ENCODE peak calls at places on chromosomes 3 and 15, in four cellular contexts. B is dorsolateral prefrontal cortex, M is GM12865, D is choroid plexus epithelial cell. K is an unnamed sample.

GRCh38 chr3:34881026-34881425 is 758.3 kb upstream of the ARPP21 start:
- DNase-seq in M (no peak), D (no peak), B (no peak), K (no peak)

GRCh38 chr3:129087138-129087702 is 26.6 kb downstream of the GP9 start:
- DNase-seq in M (no peak), B (no peak), D (peak; percentile 50), K (no peak)

GRCh38 chr3:171398343-171398742 is 61.9 kb downstream of the TNIK start:
- DNase-seq in D (no peak), B (no peak), M (no peak), K (no peak)

GRCh38 chr3:115321396-115321795 is 174.3 kb upstream of the ZBTB20 start:
- DNase-seq in B (no peak), D (peak; percentile 49), M (peak; percentile 10), K (no peak)

GRCh38 chr3:89000886-89001285 is 106.5 kb upstream of the EPHA3 start:
- DNase-seq in D (peak; percentile 85), B (no peak), M (no peak), K (no peak)

GRCh38 chr3:105647047-105647446 is 221.8 kb downstream of the CBLB start:
- DNase-seq in D (peak; percentile 93), B (no peak), M (no peak), K (no peak)

GRCh38 chr3:48614044-48614443 is 4.6 kb upstream of the UQCRC1 start:
- DNase-seq in B (no peak), D (peak; percentile 84), M (no peak), K (no peak)

GRCh38 chr3:48047841-48048456 is 31.7 kb upstream of the MAP4 start:
- DNase-seq in D (peak; percentile 65), M (no peak), B (no peak), K (no peak)

GRCh38 chr3:126746395-126747177 is 42.5 kb downstream of the CHCHD6 start:
- DNase-seq in D (peak; percentile 76), B (no peak), M (no peak), K (peak; percentile 74)

GRCh38 chr3:23993556-23994246 is 48.6 kb downstream of the NR1D2 start:
- DNase-seq in M (no peak), B (no peak), D (no peak), K (no peak)

GRCh38 chr3:45775571-45776290 is 20.6 kb downstream of the SLC6A20 start:
- DNase-seq in D (no peak), B (no peak), M (no peak), K (no peak)

GRCh38 chr3:143105170-143105569 is 14.4 kb upstream of the CHST2 start:
- DNase-seq in D (no peak), M (no peak), B (no peak), K (no peak)

GRCh38 chr3:112774293-112774926 is 72.3 kb downstream of the CD200R1L start:
- DNase-seq in M (no peak), D (peak; percentile 82), B (no peak), K (no peak)

GRCh38 chr3:155154255-155154654 is 74.1 kb downstream of the MME start:
- DNase-seq in M (no peak), D (peak; percentile 18), B (no peak), K (no peak)

GRCh38 chr3:18018491-18019177 is 276.2 kb upstream of the TBC1D5 start:
- DNase-seq in M (no peak), B (no peak), D (peak; percentile 31), K (no peak)

GRCh38 chr3:128143496-128143895 is 9.8 kb upstream of the EEFSEC start:
- DNase-seq in B (no peak), D (no peak), M (no peak), K (no peak)

GRCh38 chr3:129228891-129229585 is 20.4 kb upstream of the COPG1 start:
- DNase-seq in M (no peak), D (peak; percentile 75), B (no peak), K (peak; percentile 54)

GRCh38 chr3:127790009-127790533 is 32.2 kb downstream of the MGLL start:
- DNase-seq in M (no peak), B (no peak), D (no peak), K (no peak)

DNA sequence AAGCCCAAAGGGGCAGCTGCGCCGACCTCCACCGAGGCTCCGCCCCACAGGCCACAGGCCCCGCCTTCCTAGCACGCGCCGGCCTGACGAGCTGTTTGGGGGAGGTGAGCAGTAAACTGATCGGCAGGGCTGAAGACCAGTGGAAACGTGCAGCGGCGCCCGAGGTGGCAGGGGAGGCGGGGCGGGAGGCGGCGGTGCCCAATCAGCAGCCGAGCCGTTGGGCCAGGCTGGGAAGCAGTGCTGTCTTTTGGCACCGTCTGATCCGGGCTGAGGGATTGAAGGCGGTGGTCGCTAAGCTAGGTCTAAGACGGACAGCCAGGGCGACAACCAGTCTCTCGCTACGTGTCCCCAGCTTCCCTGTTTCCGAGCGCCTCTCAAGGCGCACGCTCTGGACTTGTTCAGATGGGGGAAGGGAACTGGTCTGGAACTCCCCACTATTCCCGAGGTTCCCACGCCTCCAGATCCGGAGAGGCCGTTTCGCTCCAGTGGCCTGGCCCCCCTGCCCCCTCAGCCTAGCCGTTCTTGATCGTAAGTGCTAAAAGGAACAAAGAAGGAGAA is at the start of gene FMN1:
- DNase-seq in B (peak; percentile 96), D (peak; percentile 97), M (peak; percentile 88), K (peak; percentile 97)
- H3K4me3 ChIP-seq in B (peak within 1 kb of the TSS; percentile 71), D (peak within 1 kb of the TSS; percentile 70), M (peak within 1 kb of the TSS; percentile 25), K (peak within 1 kb of the TSS; percentile 53)

DNA sequence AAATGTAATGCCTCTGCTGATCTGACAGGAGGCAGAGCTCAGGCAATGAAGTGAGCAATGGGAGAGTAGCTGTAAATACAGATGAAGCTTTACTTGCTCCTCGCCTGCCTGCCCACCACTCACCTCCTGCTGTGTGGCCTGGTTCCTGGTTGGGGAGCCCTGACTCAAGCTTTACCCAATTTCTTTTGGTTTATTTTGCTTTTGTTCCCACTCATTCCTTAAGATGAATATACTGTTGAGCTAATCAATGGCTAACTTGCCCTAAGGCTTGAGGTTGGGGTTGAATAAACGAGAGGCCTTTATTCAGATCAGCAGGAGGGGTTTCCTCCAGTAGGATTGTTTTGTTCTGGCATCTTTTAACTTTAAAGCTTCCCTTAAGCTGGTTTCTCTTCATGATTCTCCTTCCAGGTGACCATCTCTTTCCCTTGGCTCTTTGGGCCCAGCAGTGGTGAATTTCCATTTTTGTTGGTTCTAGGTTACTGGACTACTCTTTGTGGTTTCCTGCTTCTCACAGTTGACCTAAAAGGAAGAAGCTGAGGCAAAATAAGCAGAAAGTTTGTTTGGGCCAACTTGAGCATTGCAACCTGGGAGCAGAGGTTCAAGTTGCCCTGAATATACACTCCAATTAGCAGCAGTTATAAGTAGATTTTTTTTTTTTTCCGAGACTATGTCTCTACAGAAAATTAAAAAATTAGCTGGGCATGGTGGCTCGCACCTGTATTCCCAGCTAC is 44.4 kb downstream of the STARD9 start:
- DNase-seq in D (no peak), M (peak; percentile 19), B (no peak), K (no peak)
- H3K4me3 ChIP-seq in D (no peak overlapping the region), M (no peak overlapping the region), B (no peak overlapping the region), K (no peak overlapping the region)

GRCh38 chr3:9600597-9600996 is 47.0 kb upstream of the LHFPL4 start:
- DNase-seq in B (peak; percentile 30), D (no peak), M (peak; percentile 1), K (peak; percentile 70)
- H3K4me3 ChIP-seq in B (peak overlapping the region; percentile 43), D (no peak overlapping the region), M (no peak overlapping the region), K (peak overlapping the region; percentile 39)

GRCh38 chr3:181712505-181713299 is 977 bp downstream of the SOX2 start:
- DNase-seq in D (no peak), M (no peak), B (no peak), K (no peak)
- H3K4me3 ChIP-seq in D (peak overlapping the region; percentile 30), M (no peak overlapping the region), B (peak overlapping the region; percentile 64), K (peak overlapping the region; percentile 38)

GRCh38 chr3:134314588-134315285 is 59.5 kb downstream of the AMOTL2 start:
- DNase-seq in B (no peak), M (no peak), D (no peak), K (no peak)
- H3K4me3 ChIP-seq in B (no peak overlapping the region), M (no peak overlapping the region), D (no peak overlapping the region), K (peak overlapping the region; percentile 57)

GRCh38 chr15:40282144-40282869 is 557 bp downstream of the ANKRD63 start:
- DNase-seq in M (peak; percentile 38), B (no peak), D (no peak), K (peak; percentile 71)

GRCh38 chr15:40282870-40283614 is at the start of gene ANKRD63:
- DNase-seq in M (no peak), B (no peak), D (no peak), K (no peak)

GRCh38 chr15:40286061-40286532 is 3.2 kb upstream of the ANKRD63 start:
- DNase-seq in M (no peak), D (no peak), B (no peak), K (no peak)

GRCh38 chr15:40285151-40285898 is 2.5 kb upstream of the ANKRD63 start:
- DNase-seq in B (no peak), D (peak; percentile 50), M (no peak), K (no peak)

DNA sequence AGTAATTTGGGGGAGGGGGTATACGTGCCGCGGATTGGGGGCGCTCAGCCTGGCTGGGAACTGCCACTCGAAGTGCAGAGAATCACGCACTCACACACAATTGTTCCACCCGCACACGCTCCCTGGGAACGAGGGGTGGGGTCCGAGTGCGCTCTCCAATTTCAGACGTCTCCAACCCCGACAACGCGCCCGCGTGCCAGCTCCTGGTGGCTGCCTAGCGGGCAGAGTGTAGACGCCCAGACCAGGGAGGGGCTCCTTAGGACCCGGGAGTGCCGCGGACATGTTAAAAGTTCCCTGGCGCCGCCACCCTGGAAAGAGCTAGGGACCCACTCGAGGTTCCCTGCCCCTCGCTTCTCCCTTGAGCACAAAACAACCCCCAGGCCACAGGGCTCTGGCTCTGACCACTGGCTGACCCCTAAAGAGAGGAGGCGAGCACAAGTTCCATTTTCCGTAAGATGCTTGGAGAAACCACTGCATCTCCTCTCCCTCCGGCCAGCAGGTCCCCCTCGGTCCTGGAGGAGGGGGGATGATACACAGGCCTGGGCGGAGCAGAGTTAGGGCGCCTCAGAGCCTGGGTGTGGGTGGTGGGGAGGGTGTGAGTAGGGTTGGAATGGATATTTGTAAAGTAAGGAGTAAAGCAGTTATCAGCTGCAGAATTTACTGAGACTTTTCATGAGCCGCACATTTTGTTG is 897 bp upstream of the ANKRD63 start:
- DNase-seq in B (no peak), D (no peak), M (no peak), K (no peak)
- H3K4me3 ChIP-seq in B (no peak overlapping the region), D (no peak overlapping the region), M (no peak overlapping the region), K (no peak overlapping the region)

GRCh38 chr3:41117398-41117870 is 81.9 kb upstream of the CTNNB1 start:
- DNase-seq in M (peak; percentile 91), D (peak; percentile 100), B (peak; percentile 61), K (peak; percentile 98)
- H3K4me3 ChIP-seq in M (no peak overlapping the region), D (no peak overlapping the region), B (no peak overlapping the region), K (peak overlapping the region; percentile 2)

GRCh38 chr15:100778831-100779288 is 100.8 kb upstream of the ALDH1A3 start:
- DNase-seq in D (no peak), B (no peak), M (no peak), K (no peak)

GRCh38 chr15:100779331-100780207 is 100.1 kb upstream of the ALDH1A3 start:
- DNase-seq in B (no peak), M (no peak), D (no peak), K (no peak)

GRCh38 chr15:100772478-100773378 is 106.9 kb upstream of the ALDH1A3 start:
- DNase-seq in M (no peak), D (peak; percentile 33), B (no peak), K (no peak)

GRCh38 chr15:100777821-100778220 is 101.8 kb upstream of the ALDH1A3 start:
- DNase-seq in B (no peak), M (no peak), D (no peak), K (no peak)

GRCh38 chr15:100775581-100776185 is 103.9 kb upstream of the ALDH1A3 start:
- DNase-seq in M (no peak), B (no peak), D (no peak), K (no peak)
- H3K4me3 ChIP-seq in M (no peak overlapping the region), B (no peak overlapping the region), D (no peak overlapping the region), K (no peak overlapping the region)

GRCh38 chr3:12828751-12829150 is 12.6 kb downstream of the RPL32 start:
- DNase-seq in D (no peak), B (no peak), M (no peak), K (no peak)
- H3K4me3 ChIP-seq in D (no peak overlapping the region), B (no peak overlapping the region), M (no peak overlapping the region), K (no peak overlapping the region)